ENCODE peak calls at places on chromosomes 6 and 20, in six cellular contexts. D is T-cell, A is cardiac septum, L is left cardiac atrium, R is hypothalamus, B is astrocyte of the cerebellum. M is an unnamed sample.

GRCh38 chr6:159726196-159726917 is 949 bp upstream of the WTAP start:
- DNase-seq in R (no peak), A (no peak), B (no peak), D (no peak), L (no peak), M (no peak)

GRCh38 chr20:7392551-7392950 is 547.7 kb downstream of the HAO1 start:
- DNase-seq in L (no peak), D (no peak), A (no peak), R (no peak), B (peak), M (no peak)

GRCh38 chr6:153401751-153402150 is 270.7 kb upstream of the RGS17 start:
- DNase-seq in R (no peak), B (no peak), D (no peak), L (no peak), A (no peak), M (no peak)

GRCh38 chr20:3010985-3011723 is 32.3 kb upstream of the GNRH2 start:
- DNase-seq in R (no peak), D (no peak), L (no peak), B (peak), A (no peak), M (no peak)

GRCh38 chr20:23123886-23124285 is 37.8 kb upstream of the CD93 start:
- DNase-seq in R (no peak), D (no peak), A (no peak), L (no peak), B (no peak), M (no peak)

GRCh38 chr6:10558575-10558974 is 37.4 kb downstream of the GCNT2 start:
- DNase-seq in R (no peak), L (no peak), A (no peak), D (no peak), B (no peak), M (no peak)

GRCh38 chr6:20217476-20217855 is 5.2 kb upstream of the MBOAT1 start:
- DNase-seq in A (no peak), B (no peak), L (no peak), D (no peak), R (no peak), M (peak)

GRCh38 chr6:169960003-169960344 is 208.6 kb downstream of the ERMARD start:
- DNase-seq in R (no peak), D (no peak), B (no peak), L (no peak), A (no peak), M (no peak)

GRCh38 chr20:59984551-59984950 is 26.3 kb downstream of the CDH26 start:
- DNase-seq in D (no peak), A (no peak), L (no peak), R (no peak), B (no peak), M (no peak)

GRCh38 chr6:2744206-2744771 is 6.4 kb downstream of the MYLK4 start:
- DNase-seq in L (peak), A (no peak), B (no peak), D (no peak), R (no peak), M (no peak)

GRCh38 chr6:82862543-82862942 is 203.1 kb downstream of the UBE3D start:
- DNase-seq in A (no peak), D (no peak), B (peak), L (no peak), R (no peak), M (no peak)

GRCh38 chr6:99933129-99933528 is 60.9 kb downstream of the MCHR2 start:
- DNase-seq in D (no peak), R (no peak), B (peak), A (no peak), L (no peak), M (no peak)

GRCh38 chr6:145323652-145324051 is 411.7 kb downstream of the EPM2A start:
- DNase-seq in R (no peak), B (no peak), L (no peak), A (no peak), D (no peak), M (no peak)

GRCh38 chr6:30763618-30764489 is 19.5 kb upstream of the IER3 start:
- DNase-seq in A (no peak), R (no peak), B (peak), L (no peak), D (no peak), M (no peak)

GRCh38 chr6:36697481-36697903 is at the start of gene RAB44:
- DNase-seq in L (no peak), B (no peak), A (no peak), R (no peak), D (no peak), M (no peak)

GRCh38 chr6:1372690-1373089 is 16.7 kb upstream of the FOXF2 start:
- DNase-seq in D (no peak), R (no peak), L (no peak), B (no peak), A (no peak), M (no peak)

GRCh38 chr6:40782355-40782754 is 195.2 kb upstream of the LRFN2 start:
- DNase-seq in D (no peak), L (no peak), R (no peak), B (no peak), A (peak), M (no peak)

GRCh38 chr20:34581341-34582189 is 23.0 kb downstream of the MAP1LC3A start:
- DNase-seq in B (peak), R (no peak), A (no peak), L (peak), D (no peak), M (no peak)

GRCh38 chr20:32535953-32536823 is 48.9 kb downstream of the NOL4L start:
- DNase-seq in D (peak), L (peak), R (peak), A (no peak), B (no peak), M (no peak)

GRCh38 chr20:49210750-49211110 is 8.5 kb upstream of the DDX27 start:
- DNase-seq in D (no peak), A (no peak), R (no peak), L (no peak), B (no peak), M (no peak)

GRCh38 chr6:107114872-107115694 is at the start of gene BEND3:
- DNase-seq in B (no peak), R (peak), L (peak), A (peak), D (no peak), M (no peak)

GRCh38 chr6:19896580-19897010 is 59.4 kb downstream of the ID4 start:
- DNase-seq in A (no peak), R (no peak), L (peak), B (no peak), D (no peak), M (no peak)

GRCh38 chr6:168514216-168514615 is 73.2 kb downstream of the SMOC2 start:
- DNase-seq in B (no peak), A (peak), L (peak), D (no peak), R (no peak), M (peak)

GRCh38 chr20:34111057-34111711 is 859 bp downstream of the EIF2S2 start:
- DNase-seq in B (peak), L (peak), D (no peak), A (no peak), R (no peak), M (peak)

GRCh38 chr6:119915971-119916370 is 566.4 kb upstream of the MAN1A1 start:
- DNase-seq in B (no peak), D (no peak), A (no peak), R (no peak), L (no peak), M (no peak)

GRCh38 chr6:151998784-151999183 is 191.3 kb downstream of the ESR1 start:
- DNase-seq in D (no peak), A (no peak), R (no peak), B (no peak), L (no peak), M (no peak)

GRCh38 chr20:2172305-2173175 is 70.9 kb downstream of the STK35 start:
- DNase-seq in R (peak), A (peak), L (peak), B (peak), D (peak), M (peak)

GRCh38 chr20:1800777-1801176 is 94.4 kb upstream of the SIRPA start:
- DNase-seq in B (no peak), A (no peak), L (no peak), D (no peak), R (no peak), M (no peak)

GRCh38 chr6:152124432-152125074 is 317.1 kb downstream of the ESR1 start:
- DNase-seq in L (no peak), R (no peak), B (peak), A (no peak), D (no peak), M (no peak)

GRCh38 chr6:56911847-56912246 is 43.1 kb upstream of the BEND6 start:
- DNase-seq in L (no peak), D (no peak), B (peak), A (no peak), R (no peak), M (no peak)

GRCh38 chr20:19121463-19121862 is 91.0 kb upstream of the SLC24A3 start:
- DNase-seq in L (no peak), D (no peak), A (no peak), B (no peak), R (no peak), M (no peak)

GRCh38 chr6:54404791-54405190 is 96.5 kb downstream of the TINAG start:
- DNase-seq in L (no peak), D (no peak), A (no peak), R (no peak), B (no peak), M (no peak)

GRCh38 chr6:111805511-111806181 is 67.6 kb downstream of the FYN start:
- DNase-seq in A (no peak), B (peak), D (no peak), R (no peak), L (no peak), M (no peak)

GRCh38 chr20:15380770-15381169 is 1043.4 kb upstream of the FLRT3 start:
- DNase-seq in R (no peak), L (no peak), A (no peak), B (no peak), D (no peak), M (no peak)

M was measured in tibial nerve.